ENCODE peak calls at places on chromosomes 12 and 14, in five cellular contexts. X, J, H, S and D are unnamed samples.

GRCh38 chr14:105023144-105023543 is 2.3 kb upstream of the CDCA4 start:
- DNase-seq in X (peak), J (no peak), H (peak), S (no peak), D (no peak)

GRCh38 chr14:50312734-50313054 is 570 bp downstream of the DMAC2L start:
- DNase-seq in X (no peak), J (no peak), H (no peak), S (no peak), D (no peak)

GRCh38 chr14:69501362-69501964 is 16.9 kb downstream of the PLEKHD1 start:
- DNase-seq in X (no peak), J (no peak), H (peak), S (no peak), D (no peak)

GRCh38 chr14:59126714-59127436 is 61.6 kb upstream of the DAAM1 start:
- DNase-seq in X (peak), J (no peak), H (peak), S (peak), D (peak)

GRCh38 chr12:74747305-74747704 is 209.7 kb downstream of the ATXN7L3B start:
- DNase-seq in X (no peak), J (no peak), H (peak), S (no peak), D (peak)

GRCh38 chr12:42741771-42742510 is 152.4 kb upstream of the PRICKLE1 start:
- DNase-seq in X (peak), J (no peak), H (peak), S (no peak), D (no peak)

GRCh38 chr14:104240426-104241157 is 102.2 kb downstream of the KIF26A start:
- DNase-seq in X (no peak), J (peak), H (no peak), S (no peak), D (no peak)

GRCh38 chr12:59972941-59973340 is 377.1 kb downstream of the SLC16A7 start:
- DNase-seq in X (peak), J (no peak), H (peak), S (no peak), D (no peak)

GRCh38 chr12:117093918-117094630 is 5.1 kb downstream of the TESC start:
- DNase-seq in X (no peak), J (no peak), H (no peak), S (no peak), D (no peak)

GRCh38 chr14:76696791-76697190 is 64.5 kb upstream of the VASH1 start:
- DNase-seq in X (no peak), J (no peak), H (no peak), S (no peak), D (no peak)

GRCh38 chr14:104107101-104107581 is 21.6 kb downstream of the ASPG start:
- DNase-seq in X (no peak), J (peak), H (no peak), S (no peak), D (no peak)

GRCh38 chr12:116370004-116370404 is 92.5 kb upstream of the MED13L start:
- DNase-seq in X (peak), J (no peak), H (peak), S (no peak), D (no peak)

GRCh38 chr12:82883396-82884360 is 197.0 kb downstream of the TMTC2 start:
- DNase-seq in X (no peak), J (no peak), H (no peak), S (no peak), D (no peak)

GRCh38 chr12:32302218-32302826 is 97.0 kb upstream of the FGD4 start:
- DNase-seq in X (no peak), J (no peak), H (no peak), S (no peak), D (no peak)

GRCh38 chr12:32312049-32312670 is 87.2 kb upstream of the FGD4 start:
- DNase-seq in X (peak), J (no peak), H (peak), S (peak), D (no peak)

GRCh38 chr14:59026086-59026485 is 162.4 kb upstream of the DAAM1 start:
- DNase-seq in X (no peak), J (no peak), H (peak), S (no peak), D (no peak)

GRCh38 chr14:53109028-53109687 is 44.0 kb downstream of the DDHD1 start:
- DNase-seq in X (no peak), J (no peak), H (no peak), S (no peak), D (no peak)

GRCh38 chr14:52380294-52380693 is 66.2 kb downstream of the PTGER2 start:
- DNase-seq in X (peak), J (no peak), H (peak), S (peak), D (no peak)

GRCh38 chr12:42574879-42575278 is 14.7 kb downstream of the PRICKLE1 start:
- DNase-seq in X (no peak), J (no peak), H (no peak), S (no peak), D (no peak)

GRCh38 chr14:87995500-87996275 is 2.7 kb upstream of the GALC start:
- DNase-seq in X (no peak), J (no peak), H (peak), S (no peak), D (no peak)

GRCh38 chr12:59651230-59651920 is 55.5 kb downstream of the SLC16A7 start:
- DNase-seq in X (peak), J (no peak), H (peak), S (no peak), D (peak)

GRCh38 chr12:18849080-18849479 is 111.2 kb downstream of the CAPZA3 start:
- DNase-seq in X (peak), J (no peak), H (peak), S (no peak), D (peak)

GRCh38 chr14:96629558-96630222 is 127.5 kb downstream of the PAPOLA start:
- DNase-seq in X (no peak), J (no peak), H (no peak), S (no peak), D (no peak)

GRCh38 chr14:104111301-104112112 is 26.0 kb downstream of the ASPG start:
- DNase-seq in X (no peak), J (peak), H (no peak), S (no peak), D (no peak)

GRCh38 chr12:4174417-4174816 is 99.1 kb upstream of the CCND2 start:
- DNase-seq in X (no peak), J (no peak), H (no peak), S (no peak), D (no peak)

GRCh38 chr12:113071427-113072112 is 15.0 kb downstream of the DTX1 start:
- DNase-seq in X (no peak), J (no peak), H (no peak), S (no peak), D (no peak)

GRCh38 chr12:25723921-25724491 is 170.9 kb upstream of the LMNTD1 start:
- DNase-seq in X (no peak), J (no peak), H (peak), S (no peak), D (no peak)

GRCh38 chr12:77645966-77646598 is 184.6 kb upstream of the NAV3 start:
- DNase-seq in X (no peak), J (no peak), H (no peak), S (no peak), D (no peak)

GRCh38 chr12:89333564-89334252 is 18.6 kb downstream of the DUSP6 start:
- DNase-seq in X (no peak), J (no peak), H (no peak), S (no peak), D (no peak)

GRCh38 chr14:22848391-22849164 is 12.2 kb downstream of the MMP14 start:
- DNase-seq in X (peak), J (peak), H (peak), S (no peak), D (peak)

GRCh38 chr14:32662234-32662633 is 276.4 kb upstream of the NPAS3 start:
- DNase-seq in X (peak), J (no peak), H (peak), S (no peak), D (no peak)

GRCh38 chr12:67714648-67715047 is 66.1 kb downstream of the DYRK2 start:
- DNase-seq in X (no peak), J (no peak), H (peak), S (no peak), D (no peak)

GRCh38 chr12:53501615-53502181 is 615 bp downstream of the TARBP2 start:
- DNase-seq in X (no peak), J (no peak), H (no peak), S (no peak), D (no peak)

GRCh38 chr12:42143401-42144173 is 1.1 kb downstream of the GXYLT1 start:
- DNase-seq in X (peak), J (no peak), H (peak), S (no peak), D (no peak)

GRCh38 chr14:30085943-30086342 is 158.3 kb upstream of the PRKD1 start:
- DNase-seq in X (no peak), J (no peak), H (no peak), S (no peak), D (no peak)

GRCh38 chr12:23354800-23355199 is 594.7 kb downstream of the SOX5 start:
- DNase-seq in X (no peak), J (no peak), H (no peak), S (no peak), D (no peak)
- H3K4me3 ChIP-seq in X (no peak), J (no peak), H (no peak), S (no peak), D (no peak)

DNA sequence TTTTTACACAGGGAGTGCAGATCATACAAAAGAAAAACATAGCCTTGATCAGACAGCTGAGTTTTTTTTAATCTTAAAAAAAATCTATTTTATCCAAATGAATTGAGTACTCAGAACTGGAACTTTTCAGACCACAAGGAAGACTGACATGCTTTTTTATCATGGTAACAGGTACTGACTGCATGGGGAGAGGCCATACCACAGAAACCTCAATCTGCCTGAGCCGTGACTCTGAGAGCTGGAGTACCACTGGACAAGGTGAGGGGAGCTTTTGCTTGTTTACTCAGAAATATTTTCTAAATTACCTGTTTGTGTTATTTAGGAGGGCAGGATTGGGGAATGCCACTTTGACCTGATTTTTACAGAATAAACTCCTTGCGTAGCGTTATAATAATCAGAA is 143.9 kb downstream of the ALX1 start:
- DNase-seq in X (no peak), J (no peak), H (no peak), S (no peak), D (no peak)
- TF ChIP-seq CTCF in X (no peak), J (no peak), H (no peak), S (no peak), D (no peak)

GRCh38 chr14:100019156-100019882 is 45.9 kb upstream of the EVL start:
- DNase-seq in X (peak), J (no peak), H (peak), S (peak), D (peak)
- H3K4me3 ChIP-seq in X (no peak), J (no peak), H (peak), S (peak), D (peak)

GRCh38 chr12:125533434-125534029 is 468.3 kb downstream of the AACS start:
- DNase-seq in X (no peak), J (peak), H (peak), S (peak), D (no peak)
- TF ChIP-seq CTCF in X (peak), J (peak), H (no peak), S (peak), D (peak)

GRCh38 chr12:107169200-107169599 is 75.9 kb upstream of the CRY1 start:
- DNase-seq in X (no peak), J (no peak), H (no peak), S (no peak), D (no peak)
- H3K4me3 ChIP-seq in X (no peak), J (no peak), H (no peak), S (no peak), D (no peak)

DNA sequence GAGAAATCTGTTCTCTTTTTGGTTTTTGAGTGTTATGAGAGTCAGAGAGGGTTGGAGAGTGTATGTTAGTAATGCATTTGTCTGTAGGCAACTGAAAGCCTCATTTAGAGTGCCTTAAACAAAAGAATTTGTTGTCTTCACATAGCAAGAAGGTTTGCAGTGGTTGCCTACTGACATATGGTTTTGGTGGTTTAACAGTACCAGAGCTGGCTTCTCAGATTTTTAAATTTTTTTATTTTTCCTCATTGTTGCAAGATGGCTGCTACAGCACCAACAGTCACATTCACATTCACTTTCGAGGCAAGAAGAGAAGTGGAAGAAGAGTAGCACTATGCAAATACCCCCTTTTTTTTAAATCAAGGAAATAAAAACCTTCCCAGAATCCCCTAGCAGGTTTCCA is 106.5 kb downstream of the ADCK1 start:
- DNase-seq in X (no peak), J (no peak), H (no peak), S (no peak), D (no peak)
- TF ChIP-seq CTCF in X (no peak), J (no peak), H (no peak), S (no peak), D (no peak)

GRCh38 chr12:106586535-106586802 is 3.7 kb downstream of the RFX4 start:
- DNase-seq in X (no peak), J (no peak), H (no peak), S (no peak), D (no peak)
- H3K4me3 ChIP-seq in X (no peak), J (no peak), H (no peak), S (peak), D (no peak)

GRCh38 chr14:71720978-71721624 is 211.1 kb upstream of the RGS6 start:
- DNase-seq in X (peak), J (no peak), H (peak), S (peak), D (no peak)
- TF ChIP-seq CTCF in X (peak), J (peak), H (peak), S (peak), D (peak)